ENCODE peak calls at places on chromosomes 2 and 18, in four cellular contexts. One of them, this sample, is unnamed.
A peak's percentile ranks its signal among the peaks of the same experiment; 100 is the strongest.

GRCh38 chr2:74036450-74037175 is 51.9 kb downstream of the TET3 start:
- DNase-seq in neural progenitor cell: no peak
- DNase-seq in NB4: peak; percentile 54
- DNase-seq in foreskin fibroblast: no peak
- DNase-seq in this sample: no peak

GRCh38 chr18:50507120-50507590 is 52.7 kb upstream of the MAPK4 start:
- DNase-seq in neural progenitor cell: peak; percentile 87
- DNase-seq in NB4: peak; percentile 52
- DNase-seq in foreskin fibroblast: no peak
- DNase-seq in this sample: no peak

GRCh38 chr2:198483046-198483445 is 678.7 kb downstream of the PLCL1 start:
- DNase-seq in neural progenitor cell: no peak
- DNase-seq in NB4: no peak
- DNase-seq in foreskin fibroblast: no peak
- DNase-seq in this sample: no peak

GRCh38 chr2:25251461-25252273 is 83.3 kb upstream of the POMC start:
- DNase-seq in neural progenitor cell: no peak
- DNase-seq in NB4: peak; percentile 72
- DNase-seq in foreskin fibroblast: peak; percentile 51
- DNase-seq in this sample: peak; percentile 46

GRCh38 chr2:212078103-212078502 is 460.5 kb downstream of the ERBB4 start:
- DNase-seq in neural progenitor cell: no peak
- DNase-seq in NB4: no peak
- DNase-seq in foreskin fibroblast: no peak
- DNase-seq in this sample: no peak

GRCh38 chr2:217948341-217948791 is 54.4 kb downstream of the TNS1 start:
- DNase-seq in neural progenitor cell: no peak
- DNase-seq in NB4: no peak
- DNase-seq in foreskin fibroblast: no peak
- DNase-seq in this sample: no peak

GRCh38 chr2:22110244-22110651 is 986.5 kb downstream of the TDRD15 start:
- DNase-seq in neural progenitor cell: peak; percentile 5
- DNase-seq in NB4: no peak
- DNase-seq in foreskin fibroblast: no peak
- DNase-seq in this sample: no peak

GRCh38 chr2:794554-795244 is 117.5 kb upstream of the TMEM18 start:
- DNase-seq in neural progenitor cell: no peak
- DNase-seq in NB4: no peak
- DNase-seq in foreskin fibroblast: no peak
- DNase-seq in this sample: no peak

GRCh38 chr2:9594361-9595063 is 36.3 kb downstream of the YWHAQ start:
- DNase-seq in neural progenitor cell: no peak
- DNase-seq in NB4: no peak
- DNase-seq in foreskin fibroblast: peak; percentile 85
- DNase-seq in this sample: no peak

GRCh38 chr2:17520761-17521160 is 2.5 kb upstream of the RAD51AP2 start:
- DNase-seq in neural progenitor cell: no peak
- DNase-seq in NB4: no peak
- DNase-seq in foreskin fibroblast: peak; percentile 7
- DNase-seq in this sample: no peak

GRCh38 chr18:44323125-44323524 is 357.6 kb upstream of the SETBP1 start:
- DNase-seq in neural progenitor cell: no peak
- DNase-seq in NB4: no peak
- DNase-seq in foreskin fibroblast: peak; percentile 10
- DNase-seq in this sample: no peak

GRCh38 chr2:199870581-199870980 is 19.6 kb upstream of the FTCDNL1 start:
- DNase-seq in neural progenitor cell: no peak
- DNase-seq in NB4: no peak
- DNase-seq in foreskin fibroblast: no peak
- DNase-seq in this sample: no peak

GRCh38 chr2:238100049-238100820 is at the start of gene ESPNL:
- DNase-seq in neural progenitor cell: no peak
- DNase-seq in NB4: peak; percentile 44
- DNase-seq in foreskin fibroblast: no peak
- DNase-seq in this sample: no peak

GRCh38 chr2:133086176-133086575 is 416.2 kb upstream of the LYPD1 start:
- DNase-seq in neural progenitor cell: no peak
- DNase-seq in NB4: no peak
- DNase-seq in foreskin fibroblast: no peak
- DNase-seq in this sample: no peak

GRCh38 chr2:68574202-68574791 is 69.1 kb upstream of the PROKR1 start:
- DNase-seq in neural progenitor cell: no peak
- DNase-seq in NB4: no peak
- DNase-seq in foreskin fibroblast: no peak
- DNase-seq in this sample: no peak

GRCh38 chr18:1103567-1103966 is 198.9 kb downstream of the ADCYAP1 start:
- DNase-seq in neural progenitor cell: no peak
- DNase-seq in NB4: no peak
- DNase-seq in foreskin fibroblast: no peak
- DNase-seq in this sample: no peak

GRCh38 chr18:58481321-58482180 is 147.3 kb downstream of the ALPK2 start:
- DNase-seq in neural progenitor cell: no peak
- DNase-seq in NB4: no peak
- DNase-seq in foreskin fibroblast: no peak
- DNase-seq in this sample: no peak

GRCh38 chr18:58491113-58491696 is 137.7 kb downstream of the ALPK2 start:
- DNase-seq in neural progenitor cell: no peak
- DNase-seq in NB4: no peak
- DNase-seq in foreskin fibroblast: no peak
- DNase-seq in this sample: no peak

GRCh38 chr18:58490238-58490637 is 138.7 kb downstream of the ALPK2 start:
- DNase-seq in neural progenitor cell: no peak
- DNase-seq in NB4: no peak
- DNase-seq in foreskin fibroblast: no peak
- DNase-seq in this sample: no peak

GRCh38 chr18:58484989-58485962 is 143.6 kb downstream of the ALPK2 start:
- DNase-seq in neural progenitor cell: peak; percentile 65
- DNase-seq in NB4: no peak
- DNase-seq in foreskin fibroblast: no peak
- DNase-seq in this sample: no peak
- TF ChIP-seq CTCF in neural progenitor cell: no peak
- TF ChIP-seq CTCF in NB4: no peak
- TF ChIP-seq CTCF in foreskin fibroblast: no peak
- TF ChIP-seq CTCF in this sample: no peak

GRCh38 chr2:231670892-231671616 is 37.3 kb upstream of the PTMA start:
- DNase-seq in neural progenitor cell: peak; percentile 65
- DNase-seq in NB4: peak; percentile 77
- DNase-seq in foreskin fibroblast: no peak
- DNase-seq in this sample: no peak

GRCh38 chr2:231674587-231675334 is 33.6 kb upstream of the PTMA start:
- DNase-seq in neural progenitor cell: peak; percentile 90
- DNase-seq in NB4: peak; percentile 88
- DNase-seq in foreskin fibroblast: peak; percentile 78
- DNase-seq in this sample: peak; percentile 81

GRCh38 chr2:231673348-231673770 is 35.0 kb upstream of the PTMA start:
- DNase-seq in neural progenitor cell: peak; percentile 78
- DNase-seq in NB4: peak; percentile 19
- DNase-seq in foreskin fibroblast: no peak
- DNase-seq in this sample: no peak

GRCh38 chr2:231671617-231672350 is 36.5 kb upstream of the PTMA start:
- DNase-seq in neural progenitor cell: peak; percentile 34
- DNase-seq in NB4: no peak
- DNase-seq in foreskin fibroblast: no peak
- DNase-seq in this sample: peak; percentile 68

DNA sequence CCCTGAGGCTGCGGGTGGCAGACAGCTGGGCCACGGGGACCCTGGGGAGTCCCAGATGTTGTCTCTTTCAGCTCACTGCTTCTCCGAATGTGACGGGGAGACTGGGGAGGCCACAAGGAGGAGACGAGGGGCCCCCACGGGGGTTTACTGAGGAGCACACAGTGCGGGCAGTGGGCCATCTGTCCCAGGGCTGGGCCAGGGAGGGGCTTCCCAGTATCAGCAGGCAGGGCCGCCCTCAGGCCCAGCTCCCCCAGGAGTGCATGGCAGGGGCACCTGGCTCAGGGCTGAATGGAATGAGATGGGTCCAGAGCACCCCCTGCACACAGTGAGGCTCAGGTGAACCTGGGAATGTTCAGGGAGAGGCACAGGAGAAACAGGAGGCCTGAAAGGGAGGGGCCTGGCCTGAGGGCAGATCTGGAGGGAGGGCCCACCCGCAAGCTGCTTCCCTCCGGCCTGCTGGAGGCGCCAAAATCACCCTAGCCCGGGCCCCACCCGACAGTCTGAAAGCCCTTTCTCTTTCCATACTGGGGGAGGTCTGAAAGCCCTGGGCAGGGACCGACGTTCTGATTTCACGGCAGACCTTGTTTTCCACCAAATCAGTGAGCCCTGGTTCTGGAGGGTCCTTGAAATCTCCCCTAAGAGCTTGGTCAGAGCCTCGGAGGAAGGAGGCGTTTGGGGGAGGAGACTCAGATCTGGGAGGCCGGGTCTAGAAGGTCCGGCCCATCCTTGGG is 35.5 kb upstream of the PTMA start:
- DNase-seq in neural progenitor cell: peak; percentile 73
- DNase-seq in NB4: peak; percentile 65
- DNase-seq in foreskin fibroblast: peak; percentile 69
- DNase-seq in this sample: peak; percentile 91
- TF ChIP-seq CTCF in neural progenitor cell: peak; percentile 50
- TF ChIP-seq CTCF in NB4: peak; percentile 45
- TF ChIP-seq CTCF in foreskin fibroblast: peak; percentile 37
- TF ChIP-seq CTCF in this sample: no peak

GRCh38 chr2:64524604-64525322 is 635 bp downstream of the AFTPH start:
- DNase-seq in neural progenitor cell: peak; percentile 78
- DNase-seq in NB4: peak; percentile 59
- DNase-seq in foreskin fibroblast: peak; percentile 46
- DNase-seq in this sample: peak; percentile 36
- TF ChIP-seq CTCF in neural progenitor cell: no peak
- TF ChIP-seq CTCF in NB4: no peak
- TF ChIP-seq CTCF in foreskin fibroblast: no peak
- TF ChIP-seq CTCF in this sample: no peak

GRCh38 chr2:177149155-177149503 is 63.5 kb upstream of the HNRNPA3 start:
- DNase-seq in neural progenitor cell: no peak
- DNase-seq in NB4: no peak
- DNase-seq in foreskin fibroblast: no peak
- DNase-seq in this sample: no peak
- TF ChIP-seq CTCF in neural progenitor cell: no peak
- TF ChIP-seq CTCF in NB4: no peak
- TF ChIP-seq CTCF in foreskin fibroblast: no peak
- TF ChIP-seq CTCF in this sample: no peak

GRCh38 chr2:235170536-235171510 is 219.0 kb downstream of the SH3BP4 start:
- DNase-seq in neural progenitor cell: peak; percentile 69
- DNase-seq in NB4: peak; percentile 5
- DNase-seq in foreskin fibroblast: peak; percentile 86
- DNase-seq in this sample: no peak
- TF ChIP-seq CTCF in neural progenitor cell: peak; percentile 41
- TF ChIP-seq CTCF in NB4: peak; percentile 3
- TF ChIP-seq CTCF in foreskin fibroblast: peak; percentile 48
- TF ChIP-seq CTCF in this sample: no peak

DNA sequence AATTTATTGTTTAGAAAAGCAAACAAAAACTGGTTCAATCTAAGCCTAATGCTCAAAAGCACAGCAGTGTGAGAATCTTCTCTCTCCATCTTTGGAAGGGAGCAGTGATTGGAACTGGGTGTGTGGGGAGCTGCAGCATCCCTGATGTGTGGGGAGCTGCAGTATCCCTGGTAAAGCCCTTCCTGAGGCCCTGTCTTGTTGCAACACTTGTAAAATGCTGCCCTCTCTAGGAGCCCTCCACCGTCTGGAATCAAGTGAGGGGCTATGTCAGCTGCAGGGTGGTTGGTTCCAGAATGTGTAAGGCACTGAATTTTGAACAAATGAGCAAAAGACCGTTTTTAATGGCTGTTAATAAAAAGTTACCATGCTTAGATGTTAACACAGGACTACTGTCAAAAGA is 147.7 kb upstream of the RAB12 start:
- DNase-seq in neural progenitor cell: no peak
- DNase-seq in NB4: no peak
- DNase-seq in foreskin fibroblast: no peak
- DNase-seq in this sample: no peak
- TF ChIP-seq CTCF in neural progenitor cell: no peak
- TF ChIP-seq CTCF in NB4: no peak
- TF ChIP-seq CTCF in foreskin fibroblast: no peak
- TF ChIP-seq CTCF in this sample: no peak

DNA sequence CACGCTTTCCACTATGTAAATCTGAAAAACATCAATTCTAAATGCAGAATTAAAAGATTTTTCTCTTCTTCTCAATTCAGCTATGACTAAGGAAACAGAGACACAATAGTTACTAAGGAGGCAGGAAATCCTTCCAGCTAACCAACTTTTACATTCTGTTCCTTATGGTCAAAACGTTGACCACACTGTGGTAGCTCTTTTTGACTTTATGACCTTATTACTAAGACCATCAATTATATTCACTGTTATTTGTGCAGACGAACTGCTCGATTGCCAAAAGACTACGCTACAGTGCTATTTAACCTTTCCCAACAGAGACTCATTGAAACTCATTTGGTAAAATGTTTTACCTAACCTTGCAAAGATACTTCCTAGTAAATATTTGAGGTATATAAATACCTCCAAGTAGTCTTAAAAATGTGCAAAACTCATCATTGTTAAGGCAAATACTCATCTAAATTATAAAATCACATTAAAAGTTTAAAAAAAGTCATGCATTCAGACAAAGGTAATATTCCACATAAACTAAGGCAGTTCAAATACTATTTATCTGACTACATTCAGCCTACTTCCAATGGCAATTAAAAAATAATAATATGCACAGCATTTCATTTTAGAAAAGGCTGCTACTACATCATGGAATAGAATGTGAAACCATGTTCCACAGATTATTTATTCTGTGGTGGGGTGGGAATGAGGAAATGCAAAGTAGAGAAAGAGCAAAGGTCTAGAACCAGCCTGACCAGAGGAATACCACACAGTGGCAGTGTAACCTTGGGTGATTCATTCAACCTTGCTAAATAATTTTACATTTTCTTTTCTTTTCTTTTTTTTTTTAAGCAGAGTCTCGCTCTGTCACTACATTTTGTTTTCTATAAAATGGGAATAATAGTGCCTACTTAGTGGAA is 139.8 kb downstream of the THADA start:
- DNase-seq in neural progenitor cell: no peak
- DNase-seq in NB4: peak; percentile 46
- DNase-seq in foreskin fibroblast: peak; percentile 78
- DNase-seq in this sample: no peak
- TF ChIP-seq CTCF in neural progenitor cell: no peak
- TF ChIP-seq CTCF in NB4: no peak
- TF ChIP-seq CTCF in foreskin fibroblast: no peak
- TF ChIP-seq CTCF in this sample: no peak

This sample was measured in activated B cell treated with CpG ODN at 0.5 μM for 24 hours.